ENCODE peak calls at places on chromosomes 11 and 22, in four cellular contexts. D is IMR-90; J is CD8-positive, alpha-beta T cell; Y is psoas muscle. M is an unnamed sample.

GRCh38 chr11:2166091-2166851 is 5.3 kb upstream of the INS start:
- DNase-seq in Y (no peak), J (peak), D (no peak), M (peak)

GRCh38 chr11:62792193-62792575 is 378 bp upstream of the TMEM223 start:
- DNase-seq in D (peak), Y (no peak), J (peak), M (no peak)

GRCh38 chr11:403021-403760 is 9.2 kb downstream of the PKP3 start:
- DNase-seq in D (no peak), Y (no peak), J (no peak), M (peak)

GRCh38 chr11:77074205-77074604 is 7.4 kb downstream of the CAPN5 start:
- DNase-seq in D (no peak), Y (no peak), J (no peak), M (peak)

GRCh38 chr22:24443668-24444067 is 16.3 kb downstream of the ADORA2A start:
- DNase-seq in J (no peak), Y (no peak), D (no peak), M (no peak)

GRCh38 chr22:24928322-24928721 is 18.2 kb downstream of the LHFPL7 start:
- DNase-seq in D (no peak), Y (no peak), J (no peak), M (no peak)

GRCh38 chr11:6022954-6023353 is 7.6 kb downstream of the OR56A1 start:
- DNase-seq in Y (no peak), D (peak), J (no peak), M (no peak)

GRCh38 chr11:76604652-76605241 is 65.8 kb downstream of the LRRC32 start:
- DNase-seq in D (peak), Y (peak), J (no peak), M (no peak)

GRCh38 chr11:833114-833791 is 501 bp downstream of the CD151 start:
- DNase-seq in Y (peak), D (no peak), J (peak), M (peak)

GRCh38 chr11:125279680-125280079 is 115.1 kb downstream of the PKNOX2 start:
- DNase-seq in Y (no peak), J (no peak), D (no peak), M (no peak)

GRCh38 chr11:11703885-11704284 is 82.1 kb upstream of the GALNT18 start:
- DNase-seq in Y (no peak), J (no peak), D (no peak), M (no peak)

GRCh38 chr22:46450931-46451660 is 86.3 kb downstream of the CELSR1 start:
- DNase-seq in J (no peak), Y (no peak), D (no peak), M (no peak)

GRCh38 chr22:45671783-45672563 is at the start of gene ATXN10:
- DNase-seq in D (peak), Y (peak), J (peak), M (peak)

GRCh38 chr11:444397-445144 is 2.8 kb upstream of the ANO9 start:
- DNase-seq in J (no peak), D (peak), Y (peak), M (peak)

GRCh38 chr11:75782540-75783263 is 14.1 kb downstream of the DGAT2 start:
- DNase-seq in Y (no peak), D (no peak), J (no peak), M (no peak)

DNA sequence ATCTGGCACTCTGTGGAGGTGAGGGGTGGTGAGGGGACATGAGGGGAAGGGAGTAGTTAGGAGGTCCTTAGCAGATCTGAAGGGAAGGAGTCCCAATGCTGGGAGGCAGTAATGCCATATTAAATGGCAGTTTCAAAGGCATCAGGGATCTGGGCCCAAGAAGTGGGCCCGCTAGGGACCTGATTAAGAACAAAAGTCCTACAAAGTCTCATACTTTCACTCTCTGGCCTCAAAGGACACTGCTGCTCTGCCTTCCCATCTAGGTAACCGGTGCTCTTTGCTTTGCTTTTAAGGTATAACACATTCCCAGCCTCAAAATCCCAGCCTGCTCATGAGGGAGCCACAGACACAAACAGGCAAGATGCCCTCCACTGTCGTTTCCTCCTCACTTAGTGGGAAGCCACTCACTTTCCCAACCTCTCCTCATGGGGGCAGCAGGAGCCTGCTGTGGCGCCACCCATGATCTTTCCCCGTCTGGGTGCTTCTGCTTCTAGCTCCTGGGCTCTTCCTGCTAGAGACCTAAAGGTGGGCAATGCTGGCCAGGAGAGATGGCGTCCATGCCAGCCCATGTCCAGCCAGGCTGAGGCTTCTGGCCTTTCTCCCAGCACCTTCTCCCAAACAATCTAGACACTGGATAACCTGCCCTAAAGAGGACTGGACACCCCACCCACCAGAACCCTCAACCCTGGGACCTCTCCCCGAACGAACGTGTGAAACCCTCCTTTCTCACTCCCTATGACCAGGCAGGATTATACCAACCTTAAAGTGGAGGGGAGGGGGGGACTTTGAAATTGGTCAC is 68.3 kb downstream of the PLEKHA7 start:
- DNase-seq in Y (no peak), D (peak), J (peak), M (peak)
- H3K27ac ChIP-seq in Y (no peak), D (no peak), J (no peak), M (no peak)

DNA sequence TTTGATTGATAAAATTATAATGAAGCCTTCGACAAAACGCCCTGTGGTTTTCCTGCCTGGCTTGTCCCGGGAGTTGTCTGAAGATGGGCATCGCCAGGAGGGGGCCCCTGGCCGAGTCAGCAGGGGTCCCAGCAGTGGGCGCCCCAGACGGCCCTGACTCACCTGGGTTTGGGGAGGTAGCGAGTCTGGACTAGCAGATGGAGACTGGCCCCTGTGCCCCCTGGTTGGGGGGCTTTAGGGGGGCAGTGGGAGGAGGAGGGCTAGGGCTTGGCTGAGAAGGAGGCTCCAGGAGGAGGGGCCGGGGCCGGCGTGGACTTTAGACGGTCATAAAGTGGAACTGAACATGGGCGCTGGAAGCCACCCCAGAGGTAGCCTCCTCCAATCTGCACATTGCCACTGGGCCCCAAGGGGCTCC is 410 bp upstream of the LIF start:
- DNase-seq in Y (no peak), D (no peak), J (no peak), M (no peak)
- H3K4me3 ChIP-seq in Y (peak), D (peak), J (peak), M (peak)

DNA sequence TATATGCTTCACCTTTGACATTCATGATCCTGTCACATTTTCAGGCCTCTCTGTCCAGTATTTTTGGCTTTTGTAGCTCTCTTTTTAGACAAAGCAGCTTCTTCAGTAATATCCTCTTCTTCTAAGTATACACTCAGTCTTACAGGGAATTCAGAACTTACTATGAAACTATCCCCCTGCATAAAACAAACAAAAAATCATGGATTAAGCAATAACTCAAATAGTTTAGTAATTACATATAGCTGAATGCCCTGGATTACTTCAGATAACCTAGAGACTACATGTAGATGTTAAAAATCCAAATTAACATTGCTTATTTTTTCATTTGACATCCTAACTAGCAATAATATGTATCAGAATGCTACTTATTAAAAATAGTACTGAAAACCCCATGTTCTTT is 5.2 kb downstream of the TAF1D start:
- DNase-seq in D (peak), Y (no peak), J (no peak), M (no peak)
- TF ChIP-seq CTCF in D (no peak), Y (no peak), J (no peak), M (no peak)

DNA sequence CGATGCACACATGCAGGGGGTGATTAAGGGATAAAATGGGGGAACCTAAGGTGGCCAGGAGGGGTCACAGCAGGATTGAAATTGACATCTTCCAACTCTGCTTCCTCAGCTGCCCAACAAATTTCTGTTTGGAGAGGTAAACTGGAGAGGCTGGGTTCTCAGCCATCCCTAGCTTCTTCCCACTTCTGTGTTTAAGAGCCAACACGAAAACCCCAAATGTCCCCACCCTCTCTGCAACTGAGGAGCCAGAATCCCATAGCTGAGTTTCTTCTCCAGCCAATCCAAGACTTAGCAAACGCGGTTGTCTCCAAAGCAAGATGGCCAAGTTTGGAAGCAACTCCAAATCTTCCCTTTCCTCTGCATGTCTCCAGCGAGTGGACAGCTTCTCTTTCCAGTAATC is 539.1 kb downstream of the MIAT start:
- DNase-seq in Y (no peak), J (no peak), D (no peak), M (no peak)
- H3K27ac ChIP-seq in Y (no peak), J (no peak), D (no peak), M (no peak)

GRCh38 chr22:50621948-50622722 is 5.8 kb downstream of the ARSA start:
- DNase-seq in J (peak), D (no peak), Y (no peak), M (no peak)

GRCh38 chr22:50624347-50625130 is 3.4 kb downstream of the ARSA start:
- DNase-seq in D (no peak), J (no peak), Y (no peak), M (no peak)

GRCh38 chr22:50622723-50623327 is 5.1 kb downstream of the ARSA start:
- DNase-seq in J (no peak), D (no peak), Y (no peak), M (no peak)

GRCh38 chr22:50620861-50621490 is 7.0 kb downstream of the ARSA start:
- DNase-seq in Y (no peak), D (no peak), J (peak), M (no peak)

DNA sequence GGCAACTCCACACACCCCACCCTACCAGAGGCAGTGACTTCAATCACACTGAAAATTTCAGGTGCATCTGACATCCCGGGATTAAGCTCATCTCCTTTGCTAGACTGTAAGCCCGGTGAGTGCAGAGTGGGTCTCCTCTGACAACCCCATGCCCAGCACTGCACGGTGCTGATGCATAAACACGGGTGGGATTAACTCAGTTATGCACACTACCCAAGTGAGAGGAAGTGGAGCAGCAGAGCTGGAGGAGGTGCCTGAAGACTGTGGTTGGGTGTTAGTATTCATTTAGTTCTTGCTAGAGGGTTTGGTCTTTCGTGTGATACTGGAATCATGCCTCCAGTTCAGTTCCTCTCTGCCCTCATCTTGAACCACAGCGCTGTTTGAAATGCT is 6.5 kb downstream of the ARSA start:
- DNase-seq in Y (no peak), D (no peak), J (peak), M (no peak)
- H3K4me3 ChIP-seq in Y (peak), D (no peak), J (peak), M (peak)

DNA sequence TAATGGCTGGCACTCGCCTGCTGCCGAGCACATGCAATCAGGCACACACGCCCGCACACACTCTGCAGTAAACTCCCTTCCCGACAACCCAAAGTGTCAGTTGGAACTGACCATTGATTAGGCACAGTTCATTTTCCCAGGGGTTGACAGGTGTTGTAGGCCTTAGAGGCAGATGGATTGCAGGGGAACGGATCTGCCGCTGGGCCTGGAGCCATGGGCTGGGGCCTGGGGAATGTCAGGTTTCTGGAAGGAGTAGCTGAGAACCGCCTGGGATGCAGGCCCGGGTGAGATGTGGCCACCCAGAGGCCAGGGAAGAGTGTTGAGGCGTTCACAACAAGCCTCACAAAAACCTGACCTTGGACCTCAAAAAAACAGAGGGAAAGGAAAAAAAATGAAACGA is 313.6 kb downstream of the BUD13 start:
- DNase-seq in J (no peak), Y (no peak), D (no peak), M (no peak)
- TF ChIP-seq CTCF in J (no peak), Y (no peak), D (no peak), M (no peak)